ENCODE peak calls at places on chromosomes 13 and 19, in nine cellular contexts. Z is suprapubic skin; O is neural crest cell; Q is psoas muscle; H is SJSA1; R is heart right ventricle; M is NK-92 treated with Interleukin-12 subunit alpha and Interleukin-12 subunit beta, amount 100 ng/mL, for 24 hours; V is NCI-H187; Y is activated naive CD8-positive, alpha-beta T cell treated with anti-CD3 and anti-CD28 coated beads, Interleukin-2, amount 50 U/mL, for 24 hours. P is an unnamed sample.

GRCh38 chr13:19836472-19836871 is 27.0 kb downstream of the ZMYM5 start:
- DNase-seq in Z (no peak), O (no peak), Q (no peak), H (no peak), R (no peak), M (no peak), V (no peak), Y (no peak), P (no peak)

GRCh38 chr13:36211567-36211966 is 2.8 kb downstream of the SOHLH2 start:
- DNase-seq in Z (no peak), O (no peak), Q (no peak), H (no peak), R (no peak), M (no peak), V (no peak), Y (no peak), P (no peak)

GRCh38 chr13:34567558-34567957 is 374.5 kb upstream of the NBEA start:
- DNase-seq in Z (no peak), O (no peak), Q (no peak), H (no peak), R (no peak), M (no peak), V (no peak), Y (no peak), P (no peak)

GRCh38 chr13:97226788-97227627 is 4.9 kb downstream of the MBNL2 start:
- DNase-seq in Z (no peak), O (no peak), Q (no peak), H (peak), R (no peak), M (no peak), V (no peak), Y (peak), P (no peak)

GRCh38 chr13:82165396-82166174 is 1716.7 kb downstream of the SLITRK1 start:
- DNase-seq in Z (peak), O (no peak), Q (no peak), H (peak), R (peak), M (no peak), V (no peak), Y (no peak), P (no peak)

GRCh38 chr13:51455532-51455931 is 2.7 kb upstream of the INTS6 start:
- DNase-seq in Z (no peak), O (no peak), Q (no peak), H (no peak), R (no peak), M (no peak), V (no peak), Y (no peak), P (no peak)

GRCh38 chr19:34678421-34678820 is 943 bp downstream of the ZNF302 start:
- DNase-seq in Z (no peak), O (no peak), Q (no peak), H (no peak), R (no peak), M (no peak), V (no peak), Y (no peak), P (no peak)

GRCh38 chr19:9917322-9917721 is 19.0 kb downstream of the OLFM2 start:
- DNase-seq in Z (no peak), O (peak), Q (no peak), H (peak), R (no peak), M (no peak), V (no peak), Y (no peak), P (no peak)

GRCh38 chr13:35979378-35979911 is 151.7 kb downstream of the DCLK1 start:
- DNase-seq in Z (peak), O (no peak), Q (peak), H (peak), R (peak), M (no peak), V (no peak), Y (no peak), P (peak)

GRCh38 chr19:53907193-53907581 is 1.9 kb upstream of the CACNG7 start:
- DNase-seq in Z (no peak), O (no peak), Q (peak), H (no peak), R (no peak), M (no peak), V (no peak), Y (no peak), P (no peak)

GRCh38 chr13:113216165-113217056 is 7.0 kb downstream of the CUL4A start:
- DNase-seq in Z (no peak), O (no peak), Q (peak), H (peak), R (no peak), M (no peak), V (peak), Y (no peak), P (no peak)

GRCh38 chr13:23695196-23695595 is 125.0 kb downstream of the TNFRSF19 start:
- DNase-seq in Z (no peak), O (no peak), Q (peak), H (no peak), R (no peak), M (no peak), V (no peak), Y (no peak), P (no peak)

GRCh38 chr19:6161271-6161850 is 25.9 kb downstream of the ACSBG2 start:
- DNase-seq in Z (no peak), O (no peak), Q (no peak), H (no peak), R (peak), M (peak), V (no peak), Y (peak), P (peak)

GRCh38 chr13:81779896-81780295 is 1439.0 kb upstream of the SPRY2 start:
- DNase-seq in Z (no peak), O (no peak), Q (no peak), H (no peak), R (no peak), M (no peak), V (no peak), Y (no peak), P (no peak)

GRCh38 chr13:39134574-39134973 is 96.3 kb downstream of the NHLRC3 start:
- DNase-seq in Z (no peak), O (no peak), Q (no peak), H (no peak), R (no peak), M (no peak), V (no peak), Y (no peak), P (no peak)

GRCh38 chr19:13089139-13089856 is 13.4 kb downstream of the LYL1 start:
- DNase-seq in Z (no peak), O (no peak), Q (no peak), H (no peak), R (no peak), M (no peak), V (no peak), Y (no peak), P (no peak)

GRCh38 chr13:43648733-43649132 is 138.0 kb downstream of the ENOX1 start:
- DNase-seq in Z (no peak), O (no peak), Q (no peak), H (no peak), R (no peak), M (no peak), V (no peak), Y (no peak), P (no peak)

GRCh38 chr13:37039908-37040307 is 19.6 kb downstream of the SUPT20H start:
- DNase-seq in Z (no peak), O (no peak), Q (no peak), H (no peak), R (no peak), M (no peak), V (no peak), Y (no peak), P (no peak)

GRCh38 chr19:1811472-1811894 is 593 bp downstream of the ATP8B3 start:
- DNase-seq in Z (peak), O (no peak), Q (peak), H (peak), R (peak), M (no peak), V (no peak), Y (peak), P (peak)

GRCh38 chr19:14318873-14319272 is 62.4 kb upstream of the ADGRE5 start:
- DNase-seq in Z (no peak), O (peak), Q (peak), H (no peak), R (peak), M (no peak), V (no peak), Y (peak), P (no peak)

GRCh38 chr19:42024622-42025111 is 30.6 kb upstream of the ATP1A3 start:
- DNase-seq in Z (no peak), O (no peak), Q (peak), H (no peak), R (peak), M (no peak), V (no peak), Y (no peak), P (no peak)

GRCh38 chr19:46256855-46257254 is 27.3 kb downstream of the IGFL1 start:
- DNase-seq in Z (no peak), O (no peak), Q (no peak), H (no peak), R (no peak), M (no peak), V (no peak), Y (no peak), P (no peak)

GRCh38 chr13:22227895-22228294 is 557.0 kb downstream of the FGF9 start:
- DNase-seq in Z (no peak), O (no peak), Q (no peak), H (no peak), R (no peak), M (no peak), V (no peak), Y (no peak), P (no peak)